ENCODE peak calls at places on chromosomes 3 and 15, in five cellular contexts. F is CD4-positive, CD25-positive, alpha-beta regulatory T cell; J is fibroblast of lung; R is suprapubic skin; Y is astrocyte. G is an unnamed sample.
A peak's percentile ranks its signal among the peaks of the same experiment; 100 is the strongest.

GRCh38 chr3:74139648-74140047 is 474.8 kb downstream of the CNTN3 start:
- DNase-seq in F (no peak), J (no peak), R (no peak), Y (no peak), G (no peak)

GRCh38 chr3:39114456-39114855 is 7.0 kb downstream of the TTC21A start:
- DNase-seq in F (no peak), J (no peak), R (no peak), Y (no peak), G (no peak)

GRCh38 chr3:172070269-172070668 is 30.9 kb downstream of the FNDC3B start:
- DNase-seq in F (no peak), J (no peak), R (no peak), Y (no peak), G (no peak)

GRCh38 chr3:48561045-48561736 is 2.4 kb downstream of the UCN2 start:
- DNase-seq in F (no peak), J (peak; percentile 63), R (no peak), Y (peak; percentile 39), G (no peak)

GRCh38 chr15:50114381-50114780 is 4.7 kb downstream of the ATP8B4 start:
- DNase-seq in F (no peak), J (no peak), R (no peak), Y (no peak), G (no peak)

GRCh38 chr3:14558029-14558428 is 17.9 kb upstream of the GRIP2 start:
- DNase-seq in F (no peak), J (no peak), R (no peak), Y (no peak), G (no peak)

GRCh38 chr15:81536296-81536695 is 162.3 kb upstream of the TMC3 start:
- DNase-seq in F (no peak), J (peak; percentile 4), R (no peak), Y (no peak), G (no peak)

GRCh38 chr3:138705675-138706074 is 97.1 kb downstream of the FAIM start:
- DNase-seq in F (no peak), J (no peak), R (no peak), Y (no peak), G (no peak)

GRCh38 chr15:76382987-76383728 is 46.6 kb downstream of the ISL2 start:
- DNase-seq in F (no peak), J (no peak), R (no peak), Y (no peak), G (no peak)

GRCh38 chr15:90826886-90827435 is 41.4 kb upstream of the FURIN start:
- DNase-seq in F (no peak), J (no peak), R (no peak), Y (no peak), G (no peak)

GRCh38 chr15:37682304-37682703 is 252.1 kb upstream of the TMCO5A start:
- DNase-seq in F (no peak), J (peak; percentile 22), R (no peak), Y (peak; percentile 9), G (no peak)

GRCh38 chr3:8996681-8997121 is 33.4 kb upstream of the RAD18 start:
- DNase-seq in F (no peak), J (peak; percentile 32), R (no peak), Y (peak; percentile 10), G (peak; percentile 11)

GRCh38 chr3:125032100-125032643 is 23.6 kb downstream of the HEG1 start:
- DNase-seq in F (no peak), J (no peak), R (no peak), Y (no peak), G (no peak)

GRCh38 chr15:89179966-89180875 is 41.2 kb downstream of the RLBP1 start:
- DNase-seq in F (no peak), J (peak; percentile 47), R (no peak), Y (peak; percentile 37), G (no peak)

GRCh38 chr3:134029256-134029733 is 430 bp downstream of the SLCO2A1 start:
- DNase-seq in F (no peak), J (peak; percentile 40), R (no peak), Y (peak; percentile 35), G (no peak)
- H3K27ac ChIP-seq in F (no peak overlapping the region), J (no peak overlapping the region), R (peak overlapping the region; percentile 39), Y (no peak overlapping the region), G (no peak overlapping the region)

GRCh38 chr3:131553495-131554247 is 50.9 kb upstream of the MRPL3 start:
- DNase-seq in F (no peak), J (no peak), R (no peak), Y (no peak), G (no peak)

GRCh38 chr3:131550562-131551188 is 47.9 kb upstream of the MRPL3 start:
- DNase-seq in F (no peak), J (no peak), R (no peak), Y (no peak), G (no peak)

GRCh38 chr3:131547585-131547984 is 44.8 kb upstream of the MRPL3 start:
- DNase-seq in F (no peak), J (no peak), R (no peak), Y (no peak), G (no peak)

GRCh38 chr3:131551761-131552160 is 49.0 kb upstream of the MRPL3 start:
- DNase-seq in F (no peak), J (no peak), R (no peak), Y (no peak), G (no peak)

DNA sequence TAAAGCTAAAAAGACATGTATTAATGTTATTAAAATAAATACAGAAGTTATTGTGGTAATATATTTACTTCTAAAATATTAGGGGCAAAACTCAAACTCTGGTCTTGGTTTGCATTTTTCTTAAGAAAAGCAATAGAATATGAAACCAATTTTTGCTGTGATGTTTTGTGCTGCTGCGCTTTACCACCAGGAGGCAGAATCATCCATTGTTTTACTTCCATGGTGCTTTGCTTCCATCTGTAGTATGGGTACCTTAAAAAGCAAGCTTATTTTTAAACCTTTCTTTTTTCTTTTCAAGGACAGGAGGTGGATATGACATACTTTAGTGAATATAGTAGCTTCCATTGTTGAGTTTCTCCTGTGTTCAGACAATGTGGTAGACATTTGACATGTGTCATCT is 46.6 kb upstream of the MRPL3 start:
- DNase-seq in F (no peak), J (no peak), R (no peak), Y (no peak), G (no peak)
- H3K4me3 ChIP-seq in F (no peak overlapping the region), J (no peak overlapping the region), R (no peak overlapping the region), Y (no peak overlapping the region), G (no peak overlapping the region)

GRCh38 chr15:58331903-58332675 is 99.7 kb upstream of the LIPC start:
- DNase-seq in F (peak; percentile 20), J (peak; percentile 100), R (peak; percentile 97), Y (peak; percentile 100), G (peak; percentile 99)
- H3K27ac ChIP-seq in F (no peak overlapping the region), J (peak overlapping the region; percentile 95), R (peak overlapping the region; percentile 91), Y (peak overlapping the region; percentile 88), G (peak overlapping the region; percentile 99)

GRCh38 chr15:60396100-60396499 is 1.7 kb downstream of the ANXA2 start:
- DNase-seq in F (no peak), J (peak; percentile 53), R (no peak), Y (no peak), G (no peak)
- H3K4me3 ChIP-seq in F (peak overlapping the region; percentile 89), J (peak overlapping the region; percentile 94), R (peak overlapping the region; percentile 96), Y (peak overlapping the region; percentile 97), G (peak overlapping the region; percentile 96)

GRCh38 chr3:170699158-170700053 is 113.5 kb upstream of the SLC7A14 start:
- DNase-seq in F (no peak), J (no peak), R (no peak), Y (no peak), G (no peak)
- H3K27ac ChIP-seq in F (no peak overlapping the region), J (no peak overlapping the region), R (no peak overlapping the region), Y (no peak overlapping the region), G (no peak overlapping the region)

DNA sequence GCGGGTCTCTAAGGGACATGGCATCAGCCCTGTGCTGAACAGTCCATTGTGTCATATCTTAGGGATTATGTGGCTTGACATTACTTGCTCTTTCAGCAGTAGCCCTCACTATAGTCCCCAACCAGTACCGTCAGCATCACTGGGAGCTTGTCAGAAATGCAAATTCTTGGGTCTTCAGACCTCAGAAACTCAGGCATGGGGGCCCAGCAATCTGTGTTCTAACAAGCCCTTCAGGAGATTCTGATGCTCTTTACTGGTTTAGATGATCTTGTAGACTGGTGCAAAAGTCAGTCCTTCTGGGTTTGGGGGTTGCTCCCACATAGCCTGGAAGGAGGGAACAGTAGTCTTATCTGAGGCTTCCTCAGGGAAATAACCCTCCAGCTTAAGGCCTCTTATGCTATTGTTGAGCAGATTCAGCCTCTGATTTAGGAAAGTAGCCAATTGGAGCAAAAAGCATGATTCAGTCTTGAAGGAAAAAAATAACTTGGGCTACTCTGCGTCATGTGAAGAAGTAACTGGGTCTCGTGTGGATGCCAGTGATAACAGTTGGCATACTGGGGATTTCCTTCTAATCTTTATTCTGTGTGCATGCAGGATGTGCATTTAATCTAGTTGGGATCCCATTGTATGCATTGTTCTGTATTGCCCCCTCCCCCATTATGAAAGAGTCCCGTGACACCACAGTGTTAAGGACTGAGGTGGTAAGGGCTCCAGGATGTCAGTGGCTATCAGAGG is 38.9 kb upstream of the TRAK1 start:
- DNase-seq in F (no peak), J (peak; percentile 88), R (no peak), Y (peak; percentile 88), G (no peak)
- H3K4me3 ChIP-seq in F (no peak overlapping the region), J (peak overlapping the region; percentile 20), R (peak overlapping the region; percentile 5), Y (no peak overlapping the region), G (no peak overlapping the region)

DNA sequence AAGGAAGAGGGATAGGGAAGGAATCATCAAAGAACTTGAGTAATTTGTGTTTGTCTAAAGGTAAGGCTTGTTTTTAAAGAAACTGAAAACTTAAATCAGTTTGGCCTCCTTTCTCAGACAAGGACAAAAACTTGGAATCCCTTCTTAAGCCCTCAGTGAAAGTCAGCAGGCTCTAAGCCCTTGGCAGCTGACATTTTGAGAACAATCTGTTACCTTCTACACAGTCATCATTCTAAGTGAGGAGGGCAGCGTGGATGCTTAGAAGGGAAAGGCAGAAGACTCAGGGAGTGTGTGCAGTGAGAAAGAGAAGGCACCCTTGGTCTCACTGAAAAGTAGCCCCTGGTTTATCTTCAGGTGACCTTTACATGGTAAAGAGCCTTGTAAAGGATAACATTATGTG is 10.8 kb downstream of the HSPBAP1 start:
- DNase-seq in F (no peak), J (no peak), R (no peak), Y (no peak), G (no peak)
- H3K27ac ChIP-seq in F (no peak overlapping the region), J (no peak overlapping the region), R (no peak overlapping the region), Y (no peak overlapping the region), G (no peak overlapping the region)

DNA sequence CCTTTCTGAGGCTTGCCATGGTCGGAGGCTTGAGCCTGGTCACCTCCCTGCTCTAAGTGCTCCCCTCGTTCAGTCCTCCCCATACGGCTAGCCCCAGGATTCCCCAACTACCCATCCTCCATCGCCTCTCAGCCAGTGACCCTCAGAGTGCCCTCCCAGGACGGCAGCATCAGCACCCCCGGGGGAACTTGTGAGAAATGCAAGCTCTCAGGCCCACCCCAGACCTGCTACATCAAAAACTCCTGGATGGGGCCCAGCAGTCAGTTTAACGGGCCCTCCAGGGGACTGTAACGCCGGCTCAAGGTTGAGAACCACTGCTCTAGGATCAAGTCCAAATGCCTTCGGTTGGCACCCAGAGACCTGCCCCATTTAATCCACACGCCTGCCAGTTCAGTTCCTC is 6.9 kb downstream of the ADAMTS17 start:
- DNase-seq in F (no peak), J (no peak), R (no peak), Y (no peak), G (no peak)
- H3K4me3 ChIP-seq in F (no peak overlapping the region), J (no peak overlapping the region), R (no peak overlapping the region), Y (no peak overlapping the region), G (no peak overlapping the region)